ENCODE peak calls at places on chromosomes 13 and 19, in six cellular contexts. One of them, this sample, is unnamed.

GRCh38 chr13:104011505-104012270 is 945.5 kb upstream of the SLC10A2 start:
- DNase-seq in posterior cingulate gyrus: no peak
- DNase-seq in activated naive CD4-positive, alpha-beta T cell treated with anti-CD3 and anti-CD28 coated beads, Interleukin-2, amount 10 ng/mL, durations not matched to agents 7 days and 5 days: no peak
- DNase-seq in skeletal muscle cell: no peak
- DNase-seq in Peyer's patch: no peak
- DNase-seq in GF-D8: no peak
- DNase-seq in this sample: no peak

GRCh38 chr13:72959643-72960042 is 99.2 kb upstream of the KLF5 start:
- DNase-seq in skeletal muscle cell: no peak
- DNase-seq in posterior cingulate gyrus: no peak
- DNase-seq in Peyer's patch: no peak
- DNase-seq in GF-D8: no peak
- DNase-seq in activated naive CD4-positive, alpha-beta T cell treated with anti-CD3 and anti-CD28 coated beads, Interleukin-2, amount 10 ng/mL, durations not matched to agents 7 days and 5 days: no peak
- DNase-seq in this sample: no peak

GRCh38 chr13:62125451-62125850 is 709.8 kb upstream of the PCDH20 start:
- DNase-seq in posterior cingulate gyrus: no peak
- DNase-seq in skeletal muscle cell: no peak
- DNase-seq in GF-D8: no peak
- DNase-seq in Peyer's patch: no peak
- DNase-seq in activated naive CD4-positive, alpha-beta T cell treated with anti-CD3 and anti-CD28 coated beads, Interleukin-2, amount 10 ng/mL, durations not matched to agents 7 days and 5 days: no peak
- DNase-seq in this sample: no peak

GRCh38 chr19:16060294-16060693 is 16.0 kb upstream of the TPM4 start:
- DNase-seq in activated naive CD4-positive, alpha-beta T cell treated with anti-CD3 and anti-CD28 coated beads, Interleukin-2, amount 10 ng/mL, durations not matched to agents 7 days and 5 days: no peak
- DNase-seq in GF-D8: no peak
- DNase-seq in Peyer's patch: no peak
- DNase-seq in skeletal muscle cell: no peak
- DNase-seq in posterior cingulate gyrus: no peak
- DNase-seq in this sample: no peak

GRCh38 chr13:35140831-35141230 is 198.8 kb downstream of the NBEA start:
- DNase-seq in skeletal muscle cell: no peak
- DNase-seq in posterior cingulate gyrus: no peak
- DNase-seq in activated naive CD4-positive, alpha-beta T cell treated with anti-CD3 and anti-CD28 coated beads, Interleukin-2, amount 10 ng/mL, durations not matched to agents 7 days and 5 days: no peak
- DNase-seq in GF-D8: no peak
- DNase-seq in Peyer's patch: no peak
- DNase-seq in this sample: no peak

GRCh38 chr19:56837004-56837403 is 3.5 kb downstream of the PEG3 start:
- DNase-seq in Peyer's patch: no peak
- DNase-seq in activated naive CD4-positive, alpha-beta T cell treated with anti-CD3 and anti-CD28 coated beads, Interleukin-2, amount 10 ng/mL, durations not matched to agents 7 days and 5 days: no peak
- DNase-seq in GF-D8: no peak
- DNase-seq in posterior cingulate gyrus: no peak
- DNase-seq in skeletal muscle cell: no peak
- DNase-seq in this sample: no peak

GRCh38 chr19:30909216-30909615 is 440.0 kb downstream of the TSHZ3 start:
- DNase-seq in posterior cingulate gyrus: no peak
- DNase-seq in activated naive CD4-positive, alpha-beta T cell treated with anti-CD3 and anti-CD28 coated beads, Interleukin-2, amount 10 ng/mL, durations not matched to agents 7 days and 5 days: no peak
- DNase-seq in GF-D8: no peak
- DNase-seq in Peyer's patch: no peak
- DNase-seq in skeletal muscle cell: no peak
- DNase-seq in this sample: no peak

GRCh38 chr13:34588362-34588761 is 353.7 kb upstream of the NBEA start:
- DNase-seq in GF-D8: no peak
- DNase-seq in skeletal muscle cell: no peak
- DNase-seq in activated naive CD4-positive, alpha-beta T cell treated with anti-CD3 and anti-CD28 coated beads, Interleukin-2, amount 10 ng/mL, durations not matched to agents 7 days and 5 days: no peak
- DNase-seq in Peyer's patch: no peak
- DNase-seq in posterior cingulate gyrus: no peak
- DNase-seq in this sample: no peak

GRCh38 chr13:108917581-108917980 is 288.2 kb downstream of the MYO16 start:
- DNase-seq in activated naive CD4-positive, alpha-beta T cell treated with anti-CD3 and anti-CD28 coated beads, Interleukin-2, amount 10 ng/mL, durations not matched to agents 7 days and 5 days: no peak
- DNase-seq in GF-D8: no peak
- DNase-seq in skeletal muscle cell: no peak
- DNase-seq in Peyer's patch: no peak
- DNase-seq in posterior cingulate gyrus: no peak
- DNase-seq in this sample: no peak

GRCh38 chr13:28138756-28139470 is 568 bp downstream of the PAN3 start:
- DNase-seq in skeletal muscle cell: peak
- DNase-seq in GF-D8: peak
- DNase-seq in activated naive CD4-positive, alpha-beta T cell treated with anti-CD3 and anti-CD28 coated beads, Interleukin-2, amount 10 ng/mL, durations not matched to agents 7 days and 5 days: peak
- DNase-seq in Peyer's patch: peak
- DNase-seq in posterior cingulate gyrus: peak
- DNase-seq in this sample: peak

GRCh38 chr19:16315825-16316505 is 8.7 kb upstream of the KLF2 start:
- DNase-seq in activated naive CD4-positive, alpha-beta T cell treated with anti-CD3 and anti-CD28 coated beads, Interleukin-2, amount 10 ng/mL, durations not matched to agents 7 days and 5 days: no peak
- DNase-seq in Peyer's patch: no peak
- DNase-seq in GF-D8: peak
- DNase-seq in posterior cingulate gyrus: no peak
- DNase-seq in skeletal muscle cell: peak
- DNase-seq in this sample: no peak

GRCh38 chr19:45153339-45154063 is 7.3 kb downstream of the NKPD1 start:
- DNase-seq in activated naive CD4-positive, alpha-beta T cell treated with anti-CD3 and anti-CD28 coated beads, Interleukin-2, amount 10 ng/mL, durations not matched to agents 7 days and 5 days: peak
- DNase-seq in Peyer's patch: no peak
- DNase-seq in skeletal muscle cell: no peak
- DNase-seq in GF-D8: no peak
- DNase-seq in posterior cingulate gyrus: peak
- DNase-seq in this sample: peak

GRCh38 chr13:94641432-94641941 is 39.8 kb downstream of the GPR180 start:
- DNase-seq in activated naive CD4-positive, alpha-beta T cell treated with anti-CD3 and anti-CD28 coated beads, Interleukin-2, amount 10 ng/mL, durations not matched to agents 7 days and 5 days: no peak
- DNase-seq in Peyer's patch: no peak
- DNase-seq in posterior cingulate gyrus: no peak
- DNase-seq in GF-D8: no peak
- DNase-seq in skeletal muscle cell: peak
- DNase-seq in this sample: no peak

GRCh38 chr13:42140494-42140893 is 92.0 kb downstream of the DGKH start:
- DNase-seq in skeletal muscle cell: no peak
- DNase-seq in posterior cingulate gyrus: no peak
- DNase-seq in activated naive CD4-positive, alpha-beta T cell treated with anti-CD3 and anti-CD28 coated beads, Interleukin-2, amount 10 ng/mL, durations not matched to agents 7 days and 5 days: no peak
- DNase-seq in GF-D8: no peak
- DNase-seq in Peyer's patch: no peak
- DNase-seq in this sample: no peak

GRCh38 chr13:113179374-113180230 is 21.2 kb downstream of the PROZ start:
- DNase-seq in skeletal muscle cell: no peak
- DNase-seq in activated naive CD4-positive, alpha-beta T cell treated with anti-CD3 and anti-CD28 coated beads, Interleukin-2, amount 10 ng/mL, durations not matched to agents 7 days and 5 days: no peak
- DNase-seq in GF-D8: no peak
- DNase-seq in Peyer's patch: no peak
- DNase-seq in posterior cingulate gyrus: no peak
- DNase-seq in this sample: no peak

GRCh38 chr13:20016649-20017364 is 58.3 kb downstream of the ZMYM2 start:
- DNase-seq in skeletal muscle cell: no peak
- DNase-seq in Peyer's patch: no peak
- DNase-seq in GF-D8: no peak
- DNase-seq in activated naive CD4-positive, alpha-beta T cell treated with anti-CD3 and anti-CD28 coated beads, Interleukin-2, amount 10 ng/mL, durations not matched to agents 7 days and 5 days: no peak
- DNase-seq in posterior cingulate gyrus: no peak
- DNase-seq in this sample: no peak

GRCh38 chr19:2702170-2703076 is at the start of gene GNG7:
- DNase-seq in posterior cingulate gyrus: peak
- DNase-seq in activated naive CD4-positive, alpha-beta T cell treated with anti-CD3 and anti-CD28 coated beads, Interleukin-2, amount 10 ng/mL, durations not matched to agents 7 days and 5 days: peak
- DNase-seq in GF-D8: peak
- DNase-seq in skeletal muscle cell: peak
- DNase-seq in Peyer's patch: peak
- DNase-seq in this sample: peak

GRCh38 chr13:32426191-32426980 is 1.5 kb downstream of the N4BP2L1 start:
- DNase-seq in GF-D8: peak
- DNase-seq in posterior cingulate gyrus: no peak
- DNase-seq in activated naive CD4-positive, alpha-beta T cell treated with anti-CD3 and anti-CD28 coated beads, Interleukin-2, amount 10 ng/mL, durations not matched to agents 7 days and 5 days: peak
- DNase-seq in skeletal muscle cell: no peak
- DNase-seq in Peyer's patch: peak
- DNase-seq in this sample: no peak